ENCODE peak calls at places on chromosomes 16 and 17, in nine cellular contexts. B, P, I, S, U, O, Z, T and R are unnamed samples.

GRCh38 chr17:81976332-81977210 is 858 bp upstream of the ASPSCR1 start:
- DNase-seq in B (no peak), P (no peak), I (peak; percentile 55), S (no peak), U (no peak), O (no peak), Z (no peak), T (no peak), R (no peak)

GRCh38 chr17:82888583-82889495 is 49.0 kb upstream of the ZNF750 start:
- DNase-seq in B (no peak), P (no peak), I (no peak), S (peak; percentile 66), U (no peak), O (no peak), Z (no peak), T (peak; percentile 69), R (no peak)

GRCh38 chr17:77749316-77749715 is 209.2 kb upstream of the TNRC6C start:
- DNase-seq in B (no peak), P (no peak), I (no peak), S (no peak), U (no peak), O (no peak), Z (no peak), T (no peak), R (no peak)

GRCh38 chr17:40422990-40423611 is 5.4 kb upstream of the TOP2A start:
- DNase-seq in B (peak; percentile 38), P (no peak), I (no peak), S (no peak), U (no peak), O (no peak), Z (no peak), T (no peak), R (no peak)

GRCh38 chr16:16004314-16004749 is 54.9 kb downstream of the ABCC1 start:
- DNase-seq in B (no peak), P (no peak), I (no peak), S (no peak), U (no peak), O (no peak), Z (peak; percentile 76), T (no peak), R (no peak)

GRCh38 chr16:1466968-1467521 is 7.8 kb downstream of the CLCN7 start:
- DNase-seq in B (no peak), P (peak; percentile 8), I (no peak), S (peak; percentile 57), U (peak; percentile 12), O (no peak), Z (no peak), T (no peak), R (no peak)

GRCh38 chr17:8954339-8954738 is 11.2 kb downstream of the PIK3R5 start:
- DNase-seq in B (no peak), P (no peak), I (no peak), S (peak; percentile 80), U (no peak), O (peak; percentile 74), Z (no peak), T (no peak), R (no peak)

GRCh38 chr17:60421273-60422161 is 772 bp upstream of the CHCT1 start:
- DNase-seq in B (no peak), P (peak; percentile 55), I (peak; percentile 69), S (peak; percentile 87), U (peak; percentile 26), O (peak; percentile 65), Z (peak; percentile 73), T (peak; percentile 97), R (no peak)

GRCh38 chr16:64364894-64365293 is 757.0 kb downstream of the CDH11 start:
- DNase-seq in B (no peak), P (no peak), I (no peak), S (no peak), U (no peak), O (no peak), Z (no peak), T (no peak), R (no peak)

GRCh38 chr16:50695017-50696000 is 1.9 kb downstream of the NOD2 start:
- DNase-seq in B (no peak), P (no peak), I (no peak), S (peak; percentile 71), U (no peak), O (no peak), Z (no peak), T (no peak), R (no peak)

GRCh38 chr16:56861092-56861610 is 3.9 kb upstream of the SLC12A3 start:
- DNase-seq in B (no peak), P (no peak), I (no peak), S (no peak), U (no peak), O (no peak), Z (peak; percentile 39), T (peak; percentile 82), R (no peak)

GRCh38 chr17:6494239-6494941 is 50.1 kb downstream of the PIMREG start:
- DNase-seq in B (no peak), P (no peak), I (peak; percentile 30), S (peak; percentile 14), U (peak; percentile 49), O (no peak), Z (no peak), T (no peak), R (no peak)

DNA sequence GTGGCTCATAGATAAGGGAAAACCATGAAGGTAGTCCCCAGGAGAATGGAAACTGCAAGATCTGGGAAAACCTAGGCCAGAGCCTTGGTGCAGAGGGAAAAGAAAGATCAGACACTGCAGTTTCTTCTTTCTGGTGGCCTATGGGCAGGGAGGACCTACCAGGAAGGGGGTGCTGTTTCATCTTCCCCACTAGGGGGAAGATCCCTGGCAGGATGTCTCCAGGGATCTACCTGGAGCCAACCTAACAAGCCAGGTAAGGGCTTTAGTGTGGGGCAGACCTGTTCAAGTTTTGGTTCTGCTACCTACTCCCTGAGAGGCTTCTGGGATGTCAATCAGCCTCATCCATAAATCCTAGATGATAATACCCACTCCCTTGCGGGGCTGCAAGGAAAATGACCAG is 21.4 kb downstream of the TOM1L2 start:
- DNase-seq in B (no peak), P (no peak), I (no peak), S (no peak), U (no peak), O (no peak), Z (no peak), T (no peak), R (no peak)
- H3K27ac ChIP-seq in B (no peak overlapping the region), P (peak overlapping the region; percentile 65), I (no peak overlapping the region), S (no peak overlapping the region), U (peak overlapping the region; percentile 73), O (no peak overlapping the region), Z (no peak overlapping the region), T (peak overlapping the region; percentile 88), R (peak overlapping the region; percentile 56)

GRCh38 chr16:84606081-84606875 is 11.6 kb downstream of the COTL1 start:
- DNase-seq in B (no peak), P (no peak), I (no peak), S (no peak), U (no peak), O (no peak), Z (no peak), T (no peak), R (no peak)

GRCh38 chr16:84607694-84608093 is 10.2 kb downstream of the COTL1 start:
- DNase-seq in B (no peak), P (no peak), I (no peak), S (no peak), U (no peak), O (no peak), Z (no peak), T (no peak), R (no peak)

GRCh38 chr16:84607061-84607460 is 10.8 kb downstream of the COTL1 start:
- DNase-seq in B (no peak), P (no peak), I (no peak), S (no peak), U (no peak), O (no peak), Z (no peak), T (no peak), R (no peak)

GRCh38 chr16:84610385-84610784 is 7.5 kb downstream of the COTL1 start:
- DNase-seq in B (no peak), P (peak; percentile 42), I (no peak), S (no peak), U (no peak), O (no peak), Z (no peak), T (no peak), R (no peak)

GRCh38 chr16:84608281-84608680 is 9.6 kb downstream of the COTL1 start:
- DNase-seq in B (no peak), P (no peak), I (no peak), S (no peak), U (no peak), O (no peak), Z (no peak), T (no peak), R (no peak)
- H3K27ac ChIP-seq in B (no peak overlapping the region), P (peak overlapping the region; percentile 43), I (no peak overlapping the region), S (no peak overlapping the region), U (no peak overlapping the region), O (peak overlapping the region; percentile 25), Z (no peak overlapping the region), T (no peak overlapping the region), R (no peak overlapping the region)

GRCh38 chr16:53081032-53081424 is 26.2 kb downstream of the CHD9 start:
- DNase-seq in B (no peak), P (no peak), I (no peak), S (no peak), U (no peak), O (no peak), Z (no peak), T (no peak), R (no peak)
- H3K27ac ChIP-seq in B (no peak overlapping the region), P (peak overlapping the region; percentile 91), I (peak overlapping the region; percentile 75), S (peak overlapping the region; percentile 79), U (peak overlapping the region; percentile 64), O (no peak overlapping the region), Z (no peak overlapping the region), T (peak overlapping the region; percentile 96), R (peak overlapping the region; percentile 94)

GRCh38 chr17:3963214-3964201 is 729 bp downstream of the ATP2A3 start:
- DNase-seq in B (no peak), P (no peak), I (no peak), S (peak; percentile 70), U (no peak), O (peak; percentile 76), Z (no peak), T (peak; percentile 54), R (no peak)

GRCh38 chr17:3959921-3960601 is 4.2 kb downstream of the ATP2A3 start:
- DNase-seq in B (no peak), P (no peak), I (no peak), S (no peak), U (no peak), O (no peak), Z (no peak), T (no peak), R (no peak)

GRCh38 chr17:3962217-3963069 is 1.8 kb downstream of the ATP2A3 start:
- DNase-seq in B (no peak), P (no peak), I (no peak), S (no peak), U (no peak), O (no peak), Z (no peak), T (no peak), R (no peak)

GRCh38 chr17:3960764-3961163 is 3.5 kb downstream of the ATP2A3 start:
- DNase-seq in B (no peak), P (no peak), I (no peak), S (no peak), U (no peak), O (no peak), Z (peak; percentile 59), T (no peak), R (no peak)

DNA sequence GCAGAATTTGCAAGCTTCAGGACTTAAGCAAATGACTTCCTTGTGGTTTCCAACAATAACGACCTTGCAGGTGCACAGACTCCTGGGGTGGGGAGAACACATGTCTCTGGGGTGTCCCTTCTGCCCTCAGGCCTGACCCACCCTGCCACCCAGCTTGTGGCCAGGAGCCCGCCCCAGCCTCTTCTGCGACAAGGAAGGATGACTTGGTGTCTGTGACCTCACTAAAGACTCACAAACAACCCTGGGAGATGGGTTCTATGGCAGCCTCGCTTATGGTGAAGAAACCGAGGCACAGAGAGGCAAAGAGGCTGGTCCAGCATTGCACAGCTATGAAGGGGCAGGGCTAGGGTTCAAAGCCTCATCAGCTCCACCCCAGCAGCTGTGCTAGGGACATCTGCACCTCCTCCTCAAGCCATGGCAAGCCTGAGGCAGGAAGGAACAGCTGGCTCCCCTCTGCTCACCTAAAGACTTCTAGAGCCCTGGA is 2.6 kb downstream of the ATP2A3 start:
- DNase-seq in B (no peak), P (no peak), I (no peak), S (no peak), U (no peak), O (peak; percentile 25), Z (no peak), T (no peak), R (no peak)
- H3K27ac ChIP-seq in B (no peak overlapping the region), P (no peak overlapping the region), I (no peak overlapping the region), S (no peak overlapping the region), U (no peak overlapping the region), O (peak overlapping the region; percentile 35), Z (no peak overlapping the region), T (no peak overlapping the region), R (no peak overlapping the region)